ENCODE peak calls at places on chromosomes 13 and 19, in six cellular contexts. P is activated naive CD4-positive, alpha-beta T cell treated with anti-CD3 and anti-CD28 coated beads, Interleukin-2, amount 10 ng/mL, durations not matched to agents 7 days and 5 days; A is lung microvascular endothelial cell; O is LHCN-M2; W is CD4-positive, alpha-beta T cell; S is colonic mucosa. Q is an unnamed sample.

GRCh38 chr13:76925115-76925514 is 23.2 kb upstream of the ACOD1 start:
- DNase-seq in P (no peak), A (no peak), O (no peak), W (no peak), S (no peak), Q (no peak)

GRCh38 chr13:80814541-80814940 is 473.6 kb upstream of the SPRY2 start:
- DNase-seq in P (no peak), A (no peak), O (peak), W (no peak), S (no peak), Q (no peak)

GRCh38 chr13:112652512-112653458 is 37.1 kb upstream of the ATP11A start:
- DNase-seq in P (no peak), A (no peak), O (no peak), W (no peak), S (no peak), Q (no peak)

GRCh38 chr13:65292488-65292901 is 1937.6 kb downstream of the PCDH9 start:
- DNase-seq in P (no peak), A (no peak), O (peak), W (no peak), S (no peak), Q (no peak)

GRCh38 chr13:34748078-34748477 is 194.0 kb upstream of the NBEA start:
- DNase-seq in P (no peak), A (peak), O (no peak), W (no peak), S (peak), Q (no peak)

GRCh38 chr19:38742906-38743305 is 1.4 kb downstream of the CAPN12 start:
- DNase-seq in P (no peak), A (no peak), O (no peak), W (no peak), S (no peak), Q (no peak)

GRCh38 chr19:29529646-29530548 is 4.1 kb downstream of the VSTM2B start:
- DNase-seq in P (no peak), A (peak), O (no peak), W (no peak), S (no peak), Q (no peak)

GRCh38 chr13:99085139-99085845 is 107.4 kb upstream of the DOCK9 start:
- DNase-seq in P (peak), A (no peak), O (no peak), W (no peak), S (peak), Q (no peak)

GRCh38 chr19:718251-719024 is 9.7 kb downstream of the PALM start:
- DNase-seq in P (no peak), A (no peak), O (no peak), W (no peak), S (no peak), Q (no peak)

GRCh38 chr19:40621283-40621682 is 20.1 kb downstream of the LTBP4 start:
- DNase-seq in P (no peak), A (no peak), O (no peak), W (no peak), S (no peak), Q (no peak)

GRCh38 chr13:53343345-53343744 is 314.7 kb downstream of the OLFM4 start:
- DNase-seq in P (no peak), A (no peak), O (no peak), W (no peak), S (no peak), Q (no peak)

GRCh38 chr19:41352609-41353465 is 885 bp downstream of the TGFB1 start:
- DNase-seq in P (peak), A (peak), O (peak), W (peak), S (peak), Q (no peak)

GRCh38 chr19:10043286-10043927 is 30.1 kb downstream of the RDH8 start:
- DNase-seq in P (no peak), A (no peak), O (peak), W (no peak), S (no peak), Q (no peak)

GRCh38 chr13:84418041-84418440 is 535.8 kb upstream of the SLITRK1 start:
- DNase-seq in P (no peak), A (no peak), O (no peak), W (no peak), S (no peak), Q (no peak)

GRCh38 chr19:2215281-2215751 is 20.8 kb downstream of the PLEKHJ1 start:
- DNase-seq in P (peak), A (no peak), O (no peak), W (peak), S (no peak), Q (no peak)

GRCh38 chr13:113118328-113119021 is 4.1 kb upstream of the F10 start:
- DNase-seq in P (no peak), A (no peak), O (no peak), W (no peak), S (no peak), Q (no peak)

GRCh38 chr19:46474211-46474610 is 2.8 kb upstream of the PNMA8A start:
- DNase-seq in P (no peak), A (no peak), O (no peak), W (no peak), S (no peak), Q (no peak)

GRCh38 chr13:32902898-32903297 is 113.3 kb upstream of the KL start:
- DNase-seq in P (no peak), A (no peak), O (no peak), W (no peak), S (peak), Q (no peak)

GRCh38 chr13:85997587-85997986 is 198.4 kb upstream of the SLITRK6 start:
- DNase-seq in P (no peak), A (no peak), O (peak), W (no peak), S (no peak), Q (no peak)

GRCh38 chr19:15195381-15195964 is 5.3 kb downstream of the NOTCH3 start:
- DNase-seq in P (no peak), A (peak), O (peak), W (no peak), S (peak), Q (no peak)

GRCh38 chr19:35911173-35911572 is 3.1 kb upstream of the TYROBP start:
- DNase-seq in P (no peak), A (no peak), O (no peak), W (no peak), S (no peak), Q (no peak)

GRCh38 chr19:51980116-51980736 is 6.4 kb downstream of the ZNF350 start:
- DNase-seq in P (no peak), A (no peak), O (peak), W (no peak), S (no peak), Q (no peak)

GRCh38 chr19:48533770-48534169 is 18.2 kb upstream of the SULT2B1 start:
- DNase-seq in P (no peak), A (no peak), O (no peak), W (no peak), S (no peak), Q (no peak)

GRCh38 chr13:112774829-112775565 is 85.2 kb downstream of the ATP11A start:
- DNase-seq in P (no peak), A (no peak), O (no peak), W (no peak), S (no peak), Q (no peak)

GRCh38 chr19:19021115-19021514 is 12.2 kb downstream of the SUGP2 start:
- DNase-seq in P (no peak), A (no peak), O (peak), W (no peak), S (no peak), Q (no peak)

GRCh38 chr19:10327793-10328192 is 5.5 kb downstream of the RAVER1 start:
- DNase-seq in P (no peak), A (no peak), O (no peak), W (no peak), S (no peak), Q (no peak)